ENCODE peak calls at places on chromosomes 13 and 19, in seven cellular contexts. Y, T, H, F, K, M and A are unnamed samples.

GRCh38 chr13:91400094-91400462 is 1.7 kb downstream of the GPC5 start:
- DNase-seq in Y (no peak), T (no peak), H (no peak), F (no peak), K (no peak), M (no peak), A (peak; percentile 11)

GRCh38 chr19:49445997-49446396 is 4.7 kb upstream of the SLC17A7 start:
- DNase-seq in Y (no peak), T (no peak), H (no peak), F (no peak), K (no peak), M (no peak), A (no peak)

GRCh38 chr13:34469212-34469983 is 472.7 kb upstream of the NBEA start:
- DNase-seq in Y (no peak), T (no peak), H (no peak), F (no peak), K (no peak), M (no peak), A (no peak)

GRCh38 chr13:52195052-52195837 is 35.8 kb upstream of the NEK3 start:
- DNase-seq in Y (peak; percentile 92), T (peak; percentile 86), H (peak; percentile 74), F (peak; percentile 81), K (peak; percentile 82), M (peak; percentile 90), A (peak; percentile 43)

GRCh38 chr19:19847781-19848180 is 17.9 kb upstream of the ZNF253 start:
- DNase-seq in Y (no peak), T (no peak), H (no peak), F (no peak), K (no peak), M (no peak), A (no peak)

GRCh38 chr13:27923794-27924528 is 4.2 kb downstream of the PDX1 start:
- DNase-seq in Y (no peak), T (no peak), H (no peak), F (peak; percentile 77), K (no peak), M (no peak), A (no peak)

GRCh38 chr13:51494151-51494550 is 41.3 kb upstream of the INTS6 start:
- DNase-seq in Y (no peak), T (no peak), H (no peak), F (no peak), K (no peak), M (no peak), A (no peak)

GRCh38 chr13:80584785-80585184 is 243.9 kb upstream of the SPRY2 start:
- DNase-seq in Y (no peak), T (no peak), H (no peak), F (no peak), K (no peak), M (no peak), A (no peak)

GRCh38 chr13:89897681-89898080 is 1449.8 kb upstream of the MIR17HG start:
- DNase-seq in Y (no peak), T (no peak), H (no peak), F (no peak), K (no peak), M (no peak), A (no peak)

GRCh38 chr13:79735228-79735627 is 254.3 kb downstream of the NDFIP2 start:
- DNase-seq in Y (no peak), T (no peak), H (no peak), F (no peak), K (no peak), M (no peak), A (no peak)

GRCh38 chr19:27974082-27974513 is 1238.9 kb downstream of the UQCRFS1 start:
- DNase-seq in Y (peak; percentile 44), T (no peak), H (no peak), F (peak; percentile 83), K (no peak), M (no peak), A (no peak)

GRCh38 chr13:30049692-30050091 is 199.3 kb upstream of the UBL3 start:
- DNase-seq in Y (no peak), T (no peak), H (no peak), F (no peak), K (no peak), M (peak; percentile 42), A (no peak)

GRCh38 chr13:72983085-72983768 is 75.6 kb upstream of the KLF5 start:
- DNase-seq in Y (no peak), T (no peak), H (no peak), F (no peak), K (no peak), M (no peak), A (no peak)

GRCh38 chr13:45361596-45362206 is 20.7 kb upstream of the TPT1 start:
- DNase-seq in Y (peak; percentile 69), T (no peak), H (no peak), F (no peak), K (no peak), M (no peak), A (no peak)

GRCh38 chr19:14081797-14082674 is 3.5 kb downstream of the C19orf67 start:
- DNase-seq in Y (no peak), T (peak; percentile 48), H (peak; percentile 23), F (no peak), K (peak; percentile 59), M (peak; percentile 56), A (no peak)

GRCh38 chr13:51373451-51373850 is 34.0 kb downstream of the SERPINE3 start:
- DNase-seq in Y (no peak), T (no peak), H (no peak), F (no peak), K (no peak), M (no peak), A (no peak)

GRCh38 chr13:97944396-97945029 is 9.0 kb upstream of the IPO5 start:
- DNase-seq in Y (no peak), T (no peak), H (no peak), F (no peak), K (no peak), M (no peak), A (no peak)

GRCh38 chr13:90055121-90055520 is 1292.4 kb upstream of the MIR17HG start:
- DNase-seq in Y (no peak), T (no peak), H (no peak), F (no peak), K (no peak), M (no peak), A (no peak)

GRCh38 chr19:23002690-23003422 is at the start of gene ZNF728:
- DNase-seq in Y (no peak), T (peak; percentile 60), H (no peak), F (no peak), K (peak; percentile 79), M (peak; percentile 93), A (no peak)

GRCh38 chr13:22229916-22230315 is 559.0 kb downstream of the FGF9 start:
- DNase-seq in Y (no peak), T (no peak), H (no peak), F (no peak), K (no peak), M (no peak), A (no peak)

GRCh38 chr13:109862627-109863026 is 76.2 kb upstream of the IRS2 start:
- DNase-seq in Y (no peak), T (no peak), H (no peak), F (no peak), K (no peak), M (no peak), A (no peak)

GRCh38 chr13:27450921-27451461 is 627 bp upstream of the MTIF3 start:
- DNase-seq in Y (no peak), T (no peak), H (peak; percentile 53), F (peak; percentile 78), K (peak; percentile 48), M (peak; percentile 53), A (no peak)

GRCh38 chr13:66348745-66349720 is 881.1 kb downstream of the PCDH9 start:
- DNase-seq in Y (no peak), T (no peak), H (no peak), F (no peak), K (no peak), M (peak; percentile 30), A (no peak)

GRCh38 chr13:40377783-40378182 is 288.7 kb downstream of the FOXO1 start:
- DNase-seq in Y (no peak), T (no peak), H (no peak), F (no peak), K (no peak), M (no peak), A (no peak)

GRCh38 chr19:3642987-3643386 is 16.4 kb upstream of the CACTIN start:
- DNase-seq in Y (peak; percentile 73), T (no peak), H (no peak), F (peak; percentile 87), K (no peak), M (no peak), A (no peak)

GRCh38 chr13:18233783-18234299 is 947.8 kb downstream of the TUBA3C start:
- DNase-seq in Y (no peak), T (no peak), H (no peak), F (no peak), K (no peak), M (no peak), A (no peak)
- H3K9me3 ChIP-seq in Y (peaks cover 60% of the 10 kb centered on the region), T (no peaks in the 10 kb centered on the region), H (no peaks in the 10 kb centered on the region), F (peaks cover 31% of the 10 kb centered on the region), K (no peaks in the 10 kb centered on the region), M (no peaks in the 10 kb centered on the region), A (peaks cover 9% of the 10 kb centered on the region)

DNA sequence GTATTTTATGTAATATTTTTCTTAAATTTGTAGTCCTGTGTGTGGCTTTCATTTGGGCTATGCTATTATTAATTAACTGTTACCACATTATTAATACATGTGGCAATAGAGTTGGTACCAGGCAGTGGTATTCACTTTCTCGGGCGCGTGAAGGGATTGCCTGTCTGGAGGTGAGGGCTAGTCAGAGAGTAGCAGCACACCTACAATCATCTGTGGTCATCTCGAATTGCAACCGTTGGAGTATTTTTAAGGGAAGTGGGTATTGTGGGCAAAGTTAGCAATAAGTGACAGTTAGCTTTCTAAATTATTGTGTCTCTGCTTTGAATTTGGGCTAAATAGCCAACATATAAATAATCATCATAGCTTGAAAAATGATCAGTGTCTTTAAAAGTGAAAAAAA is 20.0 kb upstream of the GPR18 start:
- DNase-seq in Y (no peak), T (no peak), H (no peak), F (no peak), K (no peak), M (no peak), A (no peak)
- H3K4me1 ChIP-seq in Y (no peaks in the 10 kb centered on the region), T (peaks cover 19% of the 10 kb centered on the region), H (peaks cover 92% of the 10 kb centered on the region), F (peaks cover 3% of the 10 kb centered on the region), K (peaks cover 28% of the 10 kb centered on the region), M (peaks cover 16% of the 10 kb centered on the region), A (peaks cover 88% of the 10 kb centered on the region)

GRCh38 chr19:10207026-10207425 is 12.3 kb upstream of the DNMT1 start:
- DNase-seq in Y (no peak), T (no peak), H (no peak), F (no peak), K (no peak), M (no peak), A (no peak)
- H3K9me3 ChIP-seq in Y (no peaks in the 10 kb centered on the region), T (no peaks in the 10 kb centered on the region), H (no peaks in the 10 kb centered on the region), F (no peaks in the 10 kb centered on the region), K (no peaks in the 10 kb centered on the region), M (no peaks in the 10 kb centered on the region), A (no peaks in the 10 kb centered on the region)

GRCh38 chr19:18671303-18672043 is 12.0 kb upstream of the CRTC1 start:
- DNase-seq in Y (no peak), T (no peak), H (no peak), F (no peak), K (no peak), M (no peak), A (no peak)

GRCh38 chr19:18669883-18670282 is 13.6 kb upstream of the CRTC1 start:
- DNase-seq in Y (no peak), T (no peak), H (no peak), F (no peak), K (no peak), M (no peak), A (no peak)

GRCh38 chr19:18668744-18669523 is 14.5 kb upstream of the CRTC1 start:
- DNase-seq in Y (no peak), T (no peak), H (no peak), F (no peak), K (no peak), M (no peak), A (no peak)

GRCh38 chr19:18669524-18669817 is 14.0 kb upstream of the CRTC1 start:
- DNase-seq in Y (no peak), T (no peak), H (no peak), F (no peak), K (no peak), M (no peak), A (no peak)

GRCh38 chr19:18670313-18670712 is 13.2 kb upstream of the CRTC1 start:
- DNase-seq in Y (no peak), T (no peak), H (no peak), F (no peak), K (no peak), M (no peak), A (no peak)
- H3K4me1 ChIP-seq in Y (no peaks in the 10 kb centered on the region), T (peaks cover 82% of the 10 kb centered on the region), H (peaks cover 5% of the 10 kb centered on the region), F (no peaks in the 10 kb centered on the region), K (peaks cover 23% of the 10 kb centered on the region), M (peaks cover 8% of the 10 kb centered on the region), A (no peaks in the 10 kb centered on the region)